ENCODE peak calls at places on chromosomes 11 and 22, in ten cellular contexts. L is Peyer's patch; J is NCI-H1417; V is ELR; H is HuH-7.5; I is T follicular helper cell; A is stimulated activated CD4-positive, alpha-beta T cell treated with anti-CD3 and anti-CD28 coated beads, Interleukin-2, amount 100 ng/mL, for 48 hours; N is heart left ventricle; U is sciatic nerve; R is AG09309. B is an unnamed sample.

GRCh38 chr11:118111019-118111743 is 24.4 kb upstream of the SMIM35 start:
- DNase-seq in L (peak; percentile 66), A (no peak), U (peak; percentile 31), I (no peak), V (no peak), J (no peak), H (no peak), R (no peak), N (no peak), B (no peak)

GRCh38 chr11:125807909-125808308 is 20.0 kb downstream of the PATE3 start:
- DNase-seq in H (no peak), L (no peak), I (no peak), V (peak; percentile 4), A (no peak), N (no peak), U (no peak), J (no peak), R (no peak), B (no peak)

GRCh38 chr11:103433380-103433779 is 324.2 kb downstream of the DYNC2H1 start:
- DNase-seq in L (no peak), A (no peak), I (no peak), N (no peak), J (no peak), V (peak; percentile 97), U (no peak), H (no peak), R (peak; percentile 52), B (no peak)

GRCh38 chr11:18485905-18486528 is 30.4 kb downstream of the LDHAL6A start:
- DNase-seq in R (no peak), H (no peak), U (no peak), A (no peak), I (no peak), V (no peak), N (no peak), L (no peak), J (no peak), B (no peak)

GRCh38 chr11:10139656-10140055 is 154.4 kb downstream of the SBF2 start:
- DNase-seq in N (no peak), V (peak; percentile 62), U (no peak), L (no peak), R (peak; percentile 58), I (no peak), J (no peak), H (no peak), A (no peak), B (no peak)

GRCh38 chr22:35317680-35318290 is 18.1 kb downstream of the TOM1 start:
- DNase-seq in H (no peak), I (no peak), V (no peak), J (no peak), L (no peak), A (no peak), U (no peak), R (no peak), N (no peak), B (no peak)

GRCh38 chr11:125871391-125872137 is 15.9 kb upstream of the HYLS1 start:
- DNase-seq in L (no peak), R (no peak), A (no peak), H (peak; percentile 39), N (no peak), I (no peak), V (peak; percentile 62), U (no peak), J (no peak), B (no peak)

GRCh38 chr22:37244114-37244921 is at the start of gene RAC2:
- DNase-seq in J (peak; percentile 8), R (no peak), L (peak; percentile 96), H (no peak), U (peak; percentile 71), A (peak; percentile 85), N (peak; percentile 62), I (peak; percentile 77), V (peak; percentile 84), B (peak; percentile 60)

GRCh38 chr11:112962854-112963367 is 1.7 kb downstream of the NCAM1 start:
- DNase-seq in J (peak; percentile 90), L (peak; percentile 57), R (no peak), I (no peak), U (peak; percentile 62), H (no peak), V (no peak), N (peak; percentile 77), A (no peak), B (no peak)

GRCh38 chr11:112167145-112167544 is at the start of gene TEX12:
- DNase-seq in A (no peak), H (no peak), I (no peak), R (no peak), V (no peak), J (no peak), N (no peak), U (no peak), L (no peak), B (no peak)

GRCh38 chr11:5004429-5005274 is 10.0 kb downstream of the OR51L1 start:
- DNase-seq in L (peak; percentile 53), A (peak; percentile 15), R (no peak), N (no peak), J (peak; percentile 81), V (peak; percentile 66), H (no peak), I (no peak), U (no peak), B (no peak)

GRCh38 chr11:9153651-9154050 is 62.3 kb upstream of the SCUBE2 start:
- DNase-seq in R (no peak), H (no peak), I (no peak), A (no peak), V (no peak), L (no peak), N (no peak), J (no peak), U (no peak), B (no peak)

GRCh38 chr11:118406599-118407166 is 5.3 kb downstream of the ATP5MG start:
- DNase-seq in H (no peak), L (no peak), A (no peak), I (no peak), N (peak; percentile 24), R (peak; percentile 14), J (peak; percentile 27), U (no peak), V (no peak), B (no peak)

GRCh38 chr11:13668102-13668956 is at the start of gene FAR1:
- DNase-seq in L (peak; percentile 98), R (peak; percentile 96), J (peak; percentile 97), N (peak; percentile 98), V (peak; percentile 98), H (peak; percentile 34), U (peak; percentile 98), I (peak; percentile 90), A (peak; percentile 91), B (peak; percentile 90)

GRCh38 chr11:75450826-75451783 is 18.1 kb upstream of the KLHL35 start:
- DNase-seq in N (no peak), I (no peak), R (no peak), V (no peak), U (no peak), L (no peak), A (peak; percentile 50), J (no peak), H (peak; percentile 41), B (peak; percentile 63)

GRCh38 chr11:105790841-105791240 is 181.0 kb downstream of the GRIA4 start:
- DNase-seq in J (peak; percentile 34), L (no peak), N (no peak), H (no peak), A (no peak), R (no peak), I (no peak), U (no peak), V (no peak), B (no peak)

GRCh38 chr22:17842386-17842785 is 68.1 kb upstream of the BID start:
- DNase-seq in R (no peak), V (no peak), J (no peak), I (peak; percentile 7), U (no peak), L (peak; percentile 82), A (peak; percentile 10), N (no peak), H (no peak), B (peak; percentile 9)